ENCODE peak calls at places on chromosomes 7 and 10, in four cellular contexts. Y is mammary epithelial cell, G is GM23248, A is GM23338. T is an unnamed sample.

GRCh38 chr7:11141541-11141940 is 167.9 kb downstream of the PHF14 start:
- DNase-seq in Y (no peak), G (no peak), A (no peak), T (no peak)

GRCh38 chr10:131845505-131846223 is 55.1 kb upstream of the PPP2R2D start:
- DNase-seq in Y (no peak), G (no peak), A (no peak), T (no peak)

GRCh38 chr7:73912223-73912622 is 51.3 kb downstream of the TMEM270 start:
- DNase-seq in Y (no peak), G (no peak), A (no peak), T (no peak)

GRCh38 chr7:101923276-101923985 is 106.0 kb downstream of the CUX1 start:
- DNase-seq in Y (no peak), G (peak; percentile 49), A (no peak), T (no peak)

GRCh38 chr7:107971613-107972012 is 31.3 kb downstream of the LAMB1 start:
- DNase-seq in Y (peak; percentile 45), G (peak; percentile 58), A (no peak), T (no peak)

GRCh38 chr7:134761206-134761786 is 18.1 kb upstream of the CALD1 start:
- DNase-seq in Y (no peak), G (no peak), A (no peak), T (no peak)

GRCh38 chr10:29186221-29186620 is 102.6 kb upstream of the LYZL1 start:
- DNase-seq in Y (no peak), G (no peak), A (no peak), T (no peak)

GRCh38 chr10:72692897-72693598 is 1.1 kb downstream of the MCU start:
- DNase-seq in Y (peak; percentile 26), G (peak; percentile 46), A (no peak), T (peak; percentile 14)

GRCh38 chr10:61900829-61901783 is at the start of gene ARID5B:
- DNase-seq in Y (peak; percentile 77), G (peak; percentile 83), A (peak; percentile 84), T (peak; percentile 67)

GRCh38 chr7:16271990-16272665 is 149.2 kb downstream of the CRPPA start:
- DNase-seq in Y (peak; percentile 44), G (peak; percentile 55), A (peak; percentile 46), T (no peak)

GRCh38 chr7:102063736-102064135 is 222.9 kb upstream of the SH2B2 start:
- DNase-seq in Y (peak; percentile 86), G (peak; percentile 55), A (peak; percentile 82), T (peak; percentile 83)

GRCh38 chr7:41889040-41889439 is 186.2 kb upstream of the INHBA start:
- DNase-seq in Y (no peak), G (no peak), A (no peak), T (no peak)

GRCh38 chr10:718143-718700 is 28.8 kb upstream of the DIP2C start:
- DNase-seq in Y (no peak), G (no peak), A (no peak), T (no peak)

GRCh38 chr10:61029411-61029810 is 85.4 kb upstream of the RHOBTB1 start:
- DNase-seq in Y (peak; percentile 28), G (peak; percentile 30), A (no peak), T (no peak)

GRCh38 chr10:24254180-24254579 is 45.2 kb downstream of the KIAA1217 start:
- DNase-seq in Y (peak; percentile 57), G (peak; percentile 75), A (no peak), T (no peak)

GRCh38 chr10:6300106-6300783 is 97.5 kb downstream of the PFKFB3 start:
- DNase-seq in Y (peak; percentile 40), G (peak; percentile 67), A (no peak), T (no peak)

GRCh38 chr7:26390016-26390415 is 98.4 kb downstream of the SNX10 start:
- DNase-seq in Y (no peak), G (no peak), A (peak; percentile 38), T (no peak)

GRCh38 chr10:21173964-21174669 is 277.0 kb upstream of the NEBL start:
- DNase-seq in Y (peak; percentile 83), G (peak; percentile 32), A (peak; percentile 78), T (peak; percentile 85)

GRCh38 chr7:92260248-92260781 is 14.5 kb downstream of the ANKIB1 start:
- DNase-seq in Y (peak; percentile 27), G (peak; percentile 15), A (no peak), T (no peak)

GRCh38 chr10:96261930-96262329 is 9.4 kb downstream of the BLNK start:
- DNase-seq in Y (no peak), G (no peak), A (no peak), T (peak; percentile 42)

GRCh38 chr10:61285749-61286148 is 167.4 kb downstream of the TMEM26 start:
- DNase-seq in Y (no peak), G (peak; percentile 36), A (no peak), T (no peak)

GRCh38 chr10:100901051-100901450 is 11.7 kb upstream of the SLF2 start:
- DNase-seq in Y (no peak), G (no peak), A (no peak), T (no peak)

GRCh38 chr10:73467210-73467609 is 28.6 kb downstream of the PPP3CB start:
- DNase-seq in Y (no peak), G (no peak), A (no peak), T (no peak)

DNA sequence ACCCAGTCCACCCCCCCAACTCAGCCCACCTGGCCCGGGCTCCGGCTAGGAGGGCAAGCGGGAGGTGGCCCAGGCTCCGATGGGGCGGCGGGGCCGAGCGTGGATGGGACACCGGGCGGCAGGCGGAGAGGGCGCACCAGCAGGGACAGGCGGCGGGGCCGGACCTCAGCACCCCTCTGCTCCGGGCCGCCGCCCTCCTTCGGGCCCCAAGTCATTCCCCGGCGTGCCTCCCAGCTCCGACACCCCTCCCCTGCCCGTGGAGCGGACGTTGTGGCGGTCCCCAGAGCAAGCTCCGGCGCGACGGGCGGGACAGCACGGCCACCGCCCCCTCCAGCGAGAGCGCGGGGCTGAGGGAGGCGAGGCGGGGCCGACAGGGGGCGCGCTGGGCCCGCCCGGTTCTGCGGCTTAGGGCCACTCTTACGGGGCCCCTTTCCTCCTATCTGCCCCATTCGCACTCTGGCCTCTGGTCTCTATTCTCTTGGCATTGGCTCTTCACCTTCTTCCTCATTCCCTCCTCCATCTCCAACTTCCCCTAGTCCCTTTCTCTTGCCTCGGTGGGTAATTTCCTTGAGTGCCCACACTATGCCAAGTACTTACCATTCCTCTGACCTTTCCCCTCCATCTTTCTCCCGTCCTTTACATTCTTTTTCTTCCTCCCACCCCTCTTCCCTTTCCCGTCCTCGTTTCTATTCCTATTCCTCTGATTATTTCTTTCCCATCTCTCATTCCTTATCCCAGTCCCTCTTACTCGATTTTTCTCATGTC is 710 bp upstream of the GBX1 start:
- DNase-seq in Y (no peak), G (peak; percentile 37), A (peak; percentile 82), T (peak; percentile 53)
- TF ChIP-seq EZH2 in Y (no peak), G (no peak), A (peak; percentile 18), T (peak; percentile 3)

DNA sequence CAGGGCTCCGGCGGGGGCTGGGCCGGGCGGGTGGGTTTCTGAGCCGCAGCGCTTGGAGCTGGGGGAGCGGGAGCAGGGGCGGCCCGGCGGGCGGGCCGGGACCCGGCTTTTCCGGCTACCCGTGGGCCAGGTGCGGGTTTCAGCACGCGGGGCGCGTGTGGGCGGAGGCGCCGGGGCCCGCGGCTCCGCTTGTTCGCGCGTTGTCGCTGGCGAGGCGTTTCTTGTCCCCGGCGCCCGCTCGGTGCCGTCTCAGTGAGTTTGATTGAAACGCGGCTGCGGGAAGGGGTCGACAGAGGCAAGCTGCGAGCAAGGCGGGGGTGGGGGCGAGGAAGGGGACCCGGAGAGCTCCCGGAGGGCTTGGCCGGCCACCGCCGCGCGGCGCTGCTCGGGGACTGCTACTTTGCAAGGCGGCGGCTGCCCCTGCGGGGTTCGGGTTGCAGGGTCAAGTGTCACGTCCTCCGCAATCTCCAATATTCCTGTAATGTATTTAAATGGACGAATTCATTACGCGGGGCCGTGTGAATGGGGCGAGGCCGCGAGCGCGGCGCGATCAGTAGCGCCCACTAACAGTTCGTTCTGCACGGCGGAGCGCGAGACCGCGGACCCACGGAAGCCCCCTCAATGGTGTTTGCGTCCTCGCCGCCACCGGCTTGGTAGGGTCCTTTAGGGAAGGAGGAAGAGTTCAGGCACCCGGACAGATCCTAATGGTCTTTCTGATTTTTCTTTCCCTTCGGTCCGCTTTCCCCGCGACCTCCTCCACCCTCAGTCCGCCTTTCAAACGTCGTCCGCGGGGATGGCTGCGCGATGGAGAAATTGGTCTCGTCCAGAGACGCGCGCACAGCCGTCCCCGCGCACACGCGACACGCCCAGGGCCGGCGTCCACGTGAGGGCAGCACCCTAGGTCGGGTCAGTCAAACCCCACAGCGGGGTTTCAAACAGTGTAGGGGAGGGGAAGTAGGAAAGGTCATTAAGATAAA is 76.9 kb downstream of the INSIG1 start:
- DNase-seq in Y (no peak), G (no peak), A (peak; percentile 41), T (no peak)
- TF ChIP-seq EZH2 in Y (peak; percentile 99), G (peak; percentile 91), A (peak; percentile 93), T (peak; percentile 99)

DNA sequence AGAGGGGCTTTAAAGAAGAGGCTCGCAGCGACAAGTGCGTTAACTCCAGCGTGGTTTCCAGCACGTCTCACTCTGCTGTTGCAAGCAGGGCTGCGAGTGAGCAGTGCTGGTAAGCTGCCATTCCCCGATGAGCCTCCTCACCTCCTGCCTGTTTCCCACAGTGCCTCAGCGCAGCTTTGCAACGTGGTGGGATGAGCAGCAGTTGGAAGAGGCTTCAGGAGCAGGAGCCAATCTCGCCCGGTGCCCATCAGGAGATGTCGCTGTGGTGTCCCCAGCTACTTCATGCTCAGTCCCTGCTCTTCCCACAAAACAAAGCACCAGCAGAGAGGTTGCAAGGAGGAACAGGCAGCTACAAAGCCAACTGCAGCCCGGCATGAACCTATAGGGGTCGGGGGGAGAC is 2.4 kb upstream of the ADARB2 start:
- DNase-seq in Y (no peak), G (no peak), A (no peak), T (no peak)
- TF ChIP-seq EZH2 in Y (no peak), G (no peak), A (no peak), T (no peak)

GRCh38 chr7:155489158-155489840 is 31.4 kb downstream of the EN2 start:
- DNase-seq in Y (no peak), G (no peak), A (no peak), T (no peak)

GRCh38 chr7:155489862-155490696 is 32.1 kb downstream of the EN2 start:
- DNase-seq in Y (no peak), G (peak; percentile 62), A (peak; percentile 56), T (no peak)

GRCh38 chr7:155491812-155492211 is 33.9 kb downstream of the EN2 start:
- DNase-seq in Y (no peak), G (no peak), A (no peak), T (no peak)

GRCh38 chr7:155488483-155489127 is 30.7 kb downstream of the EN2 start:
- DNase-seq in Y (no peak), G (no peak), A (no peak), T (no peak)

GRCh38 chr7:155490697-155491628 is 33.0 kb downstream of the EN2 start:
- DNase-seq in Y (no peak), G (peak; percentile 57), A (peak; percentile 90), T (no peak)
- TF ChIP-seq EZH2 in Y (no peak), G (no peak), A (peak; percentile 9), T (no peak)

DNA sequence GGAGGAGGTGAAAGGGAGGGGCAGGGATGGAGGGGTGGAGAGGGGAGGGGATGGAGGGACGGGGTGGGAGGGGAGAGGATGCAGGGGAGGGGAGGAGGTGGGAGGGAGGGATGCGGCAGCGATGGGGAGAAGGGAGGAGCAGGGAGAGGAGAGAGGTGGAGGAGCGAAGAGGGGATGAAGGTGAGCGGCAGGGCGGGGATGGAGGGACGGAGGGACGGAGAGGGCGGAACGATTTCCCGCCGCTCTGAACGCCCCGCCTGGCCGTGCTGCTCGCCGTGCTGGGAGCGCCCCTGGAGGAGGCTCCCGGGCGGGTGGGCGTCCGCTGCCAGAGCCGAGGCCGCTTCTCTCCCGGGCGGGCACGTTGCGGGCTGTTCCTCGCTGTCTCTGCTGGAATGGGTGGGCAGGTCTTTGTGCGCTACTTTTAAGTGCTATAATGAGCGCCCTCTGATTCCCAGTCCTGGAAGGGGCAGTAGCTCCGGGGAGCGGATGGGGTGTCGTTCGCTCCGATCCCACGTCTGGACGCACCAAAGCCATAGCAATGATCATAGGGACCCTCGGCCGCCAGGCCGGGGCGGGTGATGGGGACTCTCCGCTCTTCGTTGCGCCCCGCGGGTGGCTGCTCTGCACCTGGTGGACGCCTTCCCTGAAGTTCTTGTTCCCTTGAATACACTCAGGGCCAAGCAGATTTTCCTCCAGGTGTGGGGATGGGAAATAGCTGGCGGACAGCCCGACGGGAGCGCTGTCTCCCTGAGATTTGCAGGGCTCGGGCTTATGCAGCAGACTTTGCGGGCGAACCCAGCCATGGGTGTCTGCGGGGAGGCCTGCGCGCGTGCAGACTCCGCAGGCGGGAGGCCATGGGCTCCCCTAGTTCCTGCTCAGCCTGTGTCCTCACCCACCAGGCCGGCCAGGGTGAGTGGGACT is 81.1 kb upstream of the CPXM2 start:
- DNase-seq in Y (no peak), G (no peak), A (peak; percentile 83), T (no peak)
- TF ChIP-seq EZH2 in Y (peak; percentile 82), G (no peak), A (peak; percentile 41), T (peak; percentile 86)